ENCODE peak calls at places on chromosomes 1 and 21, in ten cellular contexts. K is hippocampal formation; P is CD8-positive, alpha-beta T cell; H is SHP77; G is ELR; W is NCI-H69; F is effector memory CD4-positive, alpha-beta T cell; B is spleen; Q is PC-9; V is T follicular helper cell. O is an unnamed sample.

GRCh38 chr1:212700892-212701819 is 1.5 kb upstream of the BATF3 start:
- DNase-seq in B (peak; percentile 81), K (peak; percentile 27), H (no peak), Q (no peak), G (peak; percentile 74), F (no peak), W (peak; percentile 69), V (no peak), P (no peak), O (peak; percentile 57)

GRCh38 chr21:46559291-46559983 is 45.4 kb downstream of the S100B start:
- DNase-seq in K (no peak), B (no peak), H (no peak), W (no peak), V (peak; percentile 19), Q (no peak), P (peak; percentile 31), F (peak; percentile 39), G (no peak), O (no peak)

GRCh38 chr1:185066181-185066580 is 20.8 kb downstream of the RNF2 start:
- DNase-seq in V (no peak), P (no peak), W (no peak), G (no peak), H (no peak), F (no peak), K (no peak), B (no peak), Q (no peak), O (no peak)

GRCh38 chr1:83857108-83857507 is 141.8 kb downstream of the TTLL7 start:
- DNase-seq in H (no peak), V (no peak), P (no peak), W (peak; percentile 28), F (no peak), B (no peak), K (peak; percentile 49), G (peak; percentile 43), Q (no peak), O (peak; percentile 14)

GRCh38 chr1:228208831-228209524 is 1.1 kb downstream of the OBSCN start:
- DNase-seq in H (no peak), Q (no peak), P (no peak), B (no peak), K (no peak), F (no peak), W (no peak), V (no peak), G (no peak), O (no peak)

GRCh38 chr1:171017431-171017830 is 73.3 kb upstream of the FMO3 start:
- DNase-seq in H (no peak), K (no peak), P (no peak), W (peak; percentile 14), G (no peak), F (no peak), V (no peak), B (no peak), Q (no peak), O (no peak)

GRCh38 chr1:186155594-186155993 is 219.5 kb downstream of the TPR start:
- DNase-seq in H (peak; percentile 47), F (no peak), Q (peak; percentile 62), W (peak; percentile 74), K (no peak), V (no peak), G (peak; percentile 84), B (no peak), P (no peak), O (peak; percentile 74)

GRCh38 chr1:111920221-111921024 is 69.0 kb downstream of the KCND3 start:
- DNase-seq in H (peak; percentile 76), G (no peak), K (peak; percentile 84), V (no peak), P (no peak), F (no peak), Q (no peak), B (no peak), W (peak; percentile 16), O (peak; percentile 67)

O was measured in RPMI7951.